ENCODE peak calls at places on chromosome X, in four cellular contexts. W is stimulated activated naive CD8-positive, alpha-beta T cell treated with anti-CD3 and anti-CD28 coated beads, Interleukin-15, Interleukin-2, amounts not matched to agents 100 U/mL and 50 U/mL, for 24 hours; P is WTC11; E is NCI-H1105. S is an unnamed sample.

GRCh38 chrX:130330706-130331105 is 9.0 kb upstream of the SLC25A14 start:
- DNase-seq in W (peak; percentile 27), P (peak; percentile 65), E (peak; percentile 21), S (no peak)

GRCh38 chrX:140123446-140123845 is 158.1 kb upstream of the CXorf66 start:
- DNase-seq in W (no peak), P (peak; percentile 32), E (no peak), S (no peak)

GRCh38 chrX:72255445-72255844 is 16.6 kb upstream of the ERCC6L start:
- DNase-seq in W (no peak), P (peak; percentile 40), E (peak; percentile 80), S (no peak)

GRCh38 chrX:110915120-110915519 is 119.5 kb upstream of the CHRDL1 start:
- DNase-seq in W (no peak), P (no peak), E (no peak), S (no peak)

GRCh38 chrX:9240956-9241355 is 207.0 kb upstream of the FAM9B start:
- DNase-seq in W (no peak), P (no peak), E (no peak), S (no peak)

GRCh38 chrX:109826954-109827708 is 94.1 kb upstream of the ACSL4 start:
- DNase-seq in W (no peak), P (no peak), E (no peak), S (no peak)

GRCh38 chrX:153438522-153438921 is 7.3 kb downstream of the TREX2 start:
- DNase-seq in W (no peak), P (no peak), E (no peak), S (no peak)

GRCh38 chrX:119990409-119990994 is 47.0 kb upstream of the NKAP start:
- DNase-seq in W (no peak), P (peak; percentile 23), E (no peak), S (no peak)

GRCh38 chrX:15645266-15645665 is 19.3 kb downstream of the CLTRN start:
- DNase-seq in W (no peak), P (no peak), E (no peak), S (no peak)

GRCh38 chrX:110407910-110408545 is 49.4 kb downstream of the RTL9 start:
- DNase-seq in W (peak; percentile 40), P (peak; percentile 41), E (peak; percentile 54), S (no peak)

GRCh38 chrX:95764972-95765451 is 919.6 kb upstream of the DIAPH2 start:
- DNase-seq in W (no peak), P (no peak), E (peak; percentile 26), S (no peak)

GRCh38 chrX:100643943-100644587 is at the start of gene SRPX2:
- DNase-seq in W (no peak), P (no peak), E (no peak), S (peak; percentile 76)

GRCh38 chrX:37350034-37350365 is 836 bp downstream of the PRRG1 start:
- DNase-seq in W (no peak), P (no peak), E (no peak), S (peak; percentile 19)